ENCODE peak calls at places on chromosomes 2 and 18, in four cellular contexts. One of them, this sample, is unnamed.
A peak's percentile ranks its signal among the peaks of the same experiment; 100 is the strongest.

GRCh38 chr18:9017170-9017899 is 85.2 kb upstream of the NDUFV2 start:
- DNase-seq in K562: peak; percentile 90
- DNase-seq in HepG2: peak; percentile 20
- DNase-seq in GM12878: peak; percentile 20
- DNase-seq in this sample: peak; percentile 85

GRCh38 chr18:28999711-29000110 is 822.8 kb upstream of the CDH2 start:
- DNase-seq in K562: no peak
- DNase-seq in HepG2: no peak
- DNase-seq in GM12878: no peak
- DNase-seq in this sample: no peak

GRCh38 chr2:143175435-143175834 is 46.2 kb downstream of the ARHGAP15 start:
- DNase-seq in K562: no peak
- DNase-seq in HepG2: no peak
- DNase-seq in GM12878: no peak
- DNase-seq in this sample: no peak

GRCh38 chr18:24792164-24792563 is 331.7 kb downstream of the HRH4 start:
- DNase-seq in K562: no peak
- DNase-seq in HepG2: no peak
- DNase-seq in GM12878: no peak
- DNase-seq in this sample: no peak

GRCh38 chr18:10518595-10519273 is 7.1 kb upstream of the NAPG start:
- DNase-seq in K562: peak; percentile 48
- DNase-seq in HepG2: peak; percentile 16
- DNase-seq in GM12878: no peak
- DNase-seq in this sample: no peak

GRCh38 chr2:110842048-110842447 is 109.7 kb downstream of the ACOXL start:
- DNase-seq in K562: no peak
- DNase-seq in HepG2: no peak
- DNase-seq in GM12878: no peak
- DNase-seq in this sample: no peak

GRCh38 chr2:27931361-27931937 is 40.9 kb downstream of the BABAM2 start:
- DNase-seq in K562: no peak
- DNase-seq in HepG2: no peak
- DNase-seq in GM12878: no peak
- DNase-seq in this sample: no peak

GRCh38 chr2:172674968-172675303 is 60.7 kb upstream of the RAPGEF4 start:
- DNase-seq in K562: no peak
- DNase-seq in HepG2: no peak
- DNase-seq in GM12878: no peak
- DNase-seq in this sample: no peak

GRCh38 chr2:68411397-68412126 is 46.5 kb downstream of the PLEK start:
- DNase-seq in K562: no peak
- DNase-seq in HepG2: no peak
- DNase-seq in GM12878: peak; percentile 84
- DNase-seq in this sample: no peak

GRCh38 chr2:129904532-129905446 is 74.7 kb upstream of the RAB6C start:
- DNase-seq in K562: no peak
- DNase-seq in HepG2: no peak
- DNase-seq in GM12878: no peak
- DNase-seq in this sample: no peak

GRCh38 chr2:238296638-238297457 is 8.4 kb upstream of the PER2 start:
- DNase-seq in K562: no peak
- DNase-seq in HepG2: no peak
- DNase-seq in GM12878: no peak
- DNase-seq in this sample: no peak
- TF ChIP-seq BHLHE40 in K562: no peak
- TF ChIP-seq BHLHE40 in HepG2: no peak
- TF ChIP-seq BHLHE40 in GM12878: no peak
- TF ChIP-seq BHLHE40 in this sample: no peak

DNA sequence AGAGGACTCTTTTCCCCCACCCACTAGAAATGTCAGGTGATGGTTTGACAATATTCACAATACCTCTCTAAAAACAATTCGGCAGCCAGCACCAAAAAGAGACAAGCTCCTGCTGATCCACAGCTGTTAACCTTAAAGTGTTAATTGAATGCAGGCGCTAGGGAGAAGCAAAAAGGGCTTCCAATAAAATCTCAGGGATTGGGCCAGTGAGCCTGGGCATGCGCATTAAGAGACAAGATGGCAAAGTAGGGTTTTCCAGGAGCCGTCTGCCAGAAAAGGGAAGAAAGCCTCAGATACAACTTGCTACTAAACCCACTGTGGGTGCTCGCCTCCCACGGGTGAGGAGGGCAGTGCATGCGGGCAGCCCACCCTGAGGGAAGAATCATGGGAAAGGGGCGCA is 98.8 kb downstream of the HS6ST1 start:
- DNase-seq in K562: no peak
- DNase-seq in HepG2: no peak
- DNase-seq in GM12878: no peak
- DNase-seq in this sample: no peak
- TF ChIP-seq CHD2 in K562: no peak
- TF ChIP-seq CHD2 in HepG2: no peak
- TF ChIP-seq CHD2 in GM12878: no peak
- TF ChIP-seq CHD2 in this sample: no peak

GRCh38 chr2:165582863-165583506 is 113.5 kb downstream of the CSRNP3 start:
- DNase-seq in K562: no peak
- DNase-seq in HepG2: no peak
- DNase-seq in GM12878: no peak
- DNase-seq in this sample: no peak

GRCh38 chr2:165584126-165584525 is 114.6 kb downstream of the CSRNP3 start:
- DNase-seq in K562: no peak
- DNase-seq in HepG2: no peak
- DNase-seq in GM12878: no peak
- DNase-seq in this sample: no peak

GRCh38 chr2:165587335-165587938 is 117.9 kb downstream of the CSRNP3 start:
- DNase-seq in K562: no peak
- DNase-seq in HepG2: no peak
- DNase-seq in GM12878: peak; percentile 32
- DNase-seq in this sample: no peak

GRCh38 chr2:165586019-165586418 is 116.5 kb downstream of the CSRNP3 start:
- DNase-seq in K562: no peak
- DNase-seq in HepG2: no peak
- DNase-seq in GM12878: no peak
- DNase-seq in this sample: no peak

DNA sequence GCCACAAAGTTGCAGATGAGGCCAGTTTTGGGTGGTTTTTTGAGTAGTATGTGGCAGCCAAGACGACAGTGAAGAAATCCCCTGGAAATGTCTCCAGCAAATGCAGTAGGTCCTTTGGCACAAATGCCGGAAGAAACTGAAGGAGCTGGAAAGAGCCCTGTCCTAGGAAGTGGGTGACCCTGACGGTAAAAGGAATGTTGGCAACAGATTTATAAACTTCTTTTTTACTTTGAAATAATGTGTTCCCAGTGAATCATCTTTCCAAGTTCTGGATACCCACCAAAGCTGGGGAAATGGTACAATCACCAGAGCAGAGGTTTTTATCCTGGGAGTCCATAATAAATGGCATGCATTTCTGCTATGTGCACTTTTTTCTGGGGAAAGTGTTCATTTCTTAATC is 112.9 kb downstream of the CSRNP3 start:
- DNase-seq in K562: no peak
- DNase-seq in HepG2: no peak
- DNase-seq in GM12878: no peak
- DNase-seq in this sample: no peak
- TF ChIP-seq BHLHE40 in K562: no peak
- TF ChIP-seq BHLHE40 in HepG2: no peak
- TF ChIP-seq BHLHE40 in GM12878: no peak
- TF ChIP-seq BHLHE40 in this sample: no peak

GRCh38 chr2:51711761-51712160 is 679.8 kb upstream of the NRXN1 start:
- DNase-seq in K562: no peak
- DNase-seq in HepG2: no peak
- DNase-seq in GM12878: no peak
- DNase-seq in this sample: no peak
- TF ChIP-seq CHD2 in K562: no peak
- TF ChIP-seq CHD2 in HepG2: no peak
- TF ChIP-seq CHD2 in GM12878: no peak
- TF ChIP-seq CHD2 in this sample: no peak

GRCh38 chr2:101036562-101036961 is 34.5 kb downstream of the RPL31 start:
- DNase-seq in K562: peak; percentile 22
- DNase-seq in HepG2: peak; percentile 33
- DNase-seq in GM12878: no peak
- DNase-seq in this sample: no peak
- TF ChIP-seq BHLHE40 in K562: no peak
- TF ChIP-seq BHLHE40 in HepG2: no peak
- TF ChIP-seq BHLHE40 in GM12878: no peak
- TF ChIP-seq BHLHE40 in this sample: no peak

GRCh38 chr18:74683573-74683972 is 85.9 kb downstream of the ZNF407 start:
- DNase-seq in K562: no peak
- DNase-seq in HepG2: no peak
- DNase-seq in GM12878: no peak
- DNase-seq in this sample: no peak

GRCh38 chr18:74694436-74694835 is 96.8 kb downstream of the ZNF407 start:
- DNase-seq in K562: no peak
- DNase-seq in HepG2: no peak
- DNase-seq in GM12878: no peak
- DNase-seq in this sample: no peak

GRCh38 chr18:74695170-74695569 is 97.5 kb downstream of the ZNF407 start:
- DNase-seq in K562: no peak
- DNase-seq in HepG2: no peak
- DNase-seq in GM12878: no peak
- DNase-seq in this sample: no peak

GRCh38 chr18:74692367-74693013 is 94.8 kb downstream of the ZNF407 start:
- DNase-seq in K562: peak; percentile 7
- DNase-seq in HepG2: no peak
- DNase-seq in GM12878: no peak
- DNase-seq in this sample: no peak

DNA sequence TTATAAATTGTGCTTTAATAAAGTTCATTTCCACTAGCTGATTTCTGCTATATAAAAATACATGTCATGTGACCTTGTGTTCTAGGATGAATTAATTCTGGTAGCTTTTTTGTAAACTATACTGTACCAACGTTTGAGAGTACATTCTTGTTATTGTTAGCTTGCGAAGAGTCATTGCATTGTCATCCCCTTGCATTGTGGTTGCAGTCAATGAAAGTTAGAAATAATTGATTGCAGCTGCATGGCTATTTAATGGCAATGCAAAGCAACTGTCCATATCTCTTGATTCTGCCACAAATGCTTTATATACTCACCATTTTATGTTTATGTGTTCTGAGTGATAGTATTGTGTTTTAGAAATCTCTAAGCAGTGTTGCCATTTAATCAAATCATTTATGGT is 91.6 kb downstream of the ZNF407 start:
- DNase-seq in K562: no peak
- DNase-seq in HepG2: no peak
- DNase-seq in GM12878: no peak
- DNase-seq in this sample: no peak
- TF ChIP-seq CHD2 in K562: no peak
- TF ChIP-seq CHD2 in HepG2: no peak
- TF ChIP-seq CHD2 in GM12878: no peak
- TF ChIP-seq CHD2 in this sample: no peak

DNA sequence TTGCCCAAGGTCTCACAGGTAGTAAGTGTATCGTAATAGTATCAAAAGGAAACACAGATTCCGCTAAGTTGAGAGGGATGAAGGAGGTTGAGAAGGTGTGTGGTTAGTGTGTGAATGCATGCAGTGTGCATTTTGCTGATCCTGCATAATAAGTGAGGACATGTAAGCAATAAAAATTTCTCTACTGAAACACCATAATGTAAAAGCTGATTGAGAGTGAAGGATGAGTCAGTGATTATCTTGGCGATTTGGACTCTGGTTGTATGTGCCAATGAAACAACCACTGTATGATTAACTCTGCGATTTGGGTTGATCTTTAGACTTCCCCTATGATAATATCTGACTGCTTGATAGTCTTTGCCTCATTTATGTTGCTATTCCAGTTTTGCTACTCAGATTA is 16.7 kb upstream of the ADGRF3 start:
- DNase-seq in K562: no peak
- DNase-seq in HepG2: peak; percentile 64
- DNase-seq in GM12878: no peak
- DNase-seq in this sample: no peak
- TF ChIP-seq BHLHE40 in K562: no peak
- TF ChIP-seq BHLHE40 in HepG2: no peak
- TF ChIP-seq BHLHE40 in GM12878: no peak
- TF ChIP-seq BHLHE40 in this sample: no peak

DNA sequence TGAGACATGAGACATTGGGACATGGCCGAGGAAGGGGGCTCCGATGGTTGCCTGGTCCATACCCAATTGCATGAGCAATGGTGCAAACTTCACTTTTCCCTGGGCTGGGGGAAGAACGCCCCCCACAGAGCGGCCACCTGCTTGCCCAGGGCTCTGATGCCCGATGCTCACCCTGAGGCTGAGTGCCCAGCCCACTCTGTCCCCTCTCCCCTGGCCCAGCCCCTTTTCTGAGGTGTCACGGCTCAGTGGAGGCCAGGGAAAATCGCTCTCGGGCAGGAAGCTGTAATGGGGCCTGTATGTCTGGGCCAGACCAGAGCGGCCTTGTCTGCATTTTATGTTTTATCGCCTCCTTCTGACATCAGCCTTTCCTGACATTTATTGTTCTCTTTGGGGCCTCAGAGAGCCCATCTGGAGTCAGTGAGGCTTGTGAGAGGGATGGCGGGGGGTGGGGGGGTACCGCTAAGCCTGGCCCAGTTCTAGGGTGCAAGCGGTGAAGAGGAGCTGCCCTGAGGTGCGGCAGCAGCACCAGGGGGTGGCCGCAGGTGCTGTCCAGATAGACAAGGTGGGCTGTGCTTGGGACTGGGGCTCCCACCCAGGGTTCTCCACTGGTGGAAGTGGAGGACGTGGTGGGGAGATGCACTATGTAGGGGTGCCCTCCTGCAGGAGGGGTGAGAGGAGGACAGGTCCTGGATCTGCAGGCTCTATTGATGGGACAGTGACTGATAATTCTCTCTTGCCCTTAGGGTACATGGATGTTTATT is 46.1 kb downstream of the INHBB start:
- DNase-seq in K562: no peak
- DNase-seq in HepG2: no peak
- DNase-seq in GM12878: no peak
- DNase-seq in this sample: no peak
- TF ChIP-seq CHD2 in K562: no peak
- TF ChIP-seq CHD2 in HepG2: no peak
- TF ChIP-seq CHD2 in GM12878: no peak
- TF ChIP-seq CHD2 in this sample: no peak

GRCh38 chr18:66724664-66725356 is 120.9 kb upstream of the CDH19 start:
- DNase-seq in K562: no peak
- DNase-seq in HepG2: peak; percentile 81
- DNase-seq in GM12878: no peak
- DNase-seq in this sample: no peak
- TF ChIP-seq BHLHE40 in K562: no peak
- TF ChIP-seq BHLHE40 in HepG2: no peak
- TF ChIP-seq BHLHE40 in GM12878: no peak
- TF ChIP-seq BHLHE40 in this sample: no peak